ENCODE peak calls at places on chromosomes 4 and X, in six cellular contexts. One of them, this sample, is unnamed.

GRCh38 chr4:83917572-83917971 is 381.7 kb downstream of the GPAT3 start:
- DNase-seq in stimulated activated CD4-positive, alpha-beta T cell treated with anti-CD3 and anti-CD28 coated beads, Interleukin-15, amount 100 ng/mL, for 24 hours: no peak
- DNase-seq in amygdala: no peak
- DNase-seq in fibroblast of the aortic adventitia: peak; percentile 12
- DNase-seq in astrocyte of the hippocampus: no peak
- DNase-seq in ELR: peak; percentile 2
- DNase-seq in this sample: peak; percentile 29

GRCh38 chr4:75513529-75514130 is 573 bp downstream of the RCHY1 start:
- DNase-seq in amygdala: no peak
- DNase-seq in stimulated activated CD4-positive, alpha-beta T cell treated with anti-CD3 and anti-CD28 coated beads, Interleukin-15, amount 100 ng/mL, for 24 hours: no peak
- DNase-seq in astrocyte of the hippocampus: no peak
- DNase-seq in fibroblast of the aortic adventitia: peak; percentile 28
- DNase-seq in ELR: peak; percentile 20
- DNase-seq in this sample: peak; percentile 20

GRCh38 chr4:163748474-163748873 is 254.0 kb downstream of the TMA16 start:
- DNase-seq in astrocyte of the hippocampus: no peak
- DNase-seq in amygdala: no peak
- DNase-seq in ELR: peak; percentile 32
- DNase-seq in stimulated activated CD4-positive, alpha-beta T cell treated with anti-CD3 and anti-CD28 coated beads, Interleukin-15, amount 100 ng/mL, for 24 hours: no peak
- DNase-seq in fibroblast of the aortic adventitia: no peak
- DNase-seq in this sample: peak; percentile 21

GRCh38 chrX:23389196-23389792 is 54.6 kb downstream of the PTCHD1 start:
- DNase-seq in stimulated activated CD4-positive, alpha-beta T cell treated with anti-CD3 and anti-CD28 coated beads, Interleukin-15, amount 100 ng/mL, for 24 hours: no peak
- DNase-seq in astrocyte of the hippocampus: no peak
- DNase-seq in fibroblast of the aortic adventitia: no peak
- DNase-seq in ELR: no peak
- DNase-seq in amygdala: no peak
- DNase-seq in this sample: no peak

GRCh38 chr4:1278336-1278670 is 11.4 kb upstream of the MAEA start:
- DNase-seq in fibroblast of the aortic adventitia: no peak
- DNase-seq in amygdala: no peak
- DNase-seq in ELR: peak; percentile 62
- DNase-seq in astrocyte of the hippocampus: peak; percentile 20
- DNase-seq in stimulated activated CD4-positive, alpha-beta T cell treated with anti-CD3 and anti-CD28 coated beads, Interleukin-15, amount 100 ng/mL, for 24 hours: no peak
- DNase-seq in this sample: no peak

GRCh38 chrX:47566841-47567240 is 5.8 kb downstream of the ARAF start:
- DNase-seq in fibroblast of the aortic adventitia: no peak
- DNase-seq in astrocyte of the hippocampus: no peak
- DNase-seq in ELR: no peak
- DNase-seq in stimulated activated CD4-positive, alpha-beta T cell treated with anti-CD3 and anti-CD28 coated beads, Interleukin-15, amount 100 ng/mL, for 24 hours: no peak
- DNase-seq in amygdala: no peak
- DNase-seq in this sample: no peak

GRCh38 chr4:94419956-94420355 is 31.8 kb upstream of the PDLIM5 start:
- DNase-seq in astrocyte of the hippocampus: peak; percentile 17
- DNase-seq in amygdala: no peak
- DNase-seq in ELR: peak; percentile 62
- DNase-seq in fibroblast of the aortic adventitia: peak; percentile 78
- DNase-seq in stimulated activated CD4-positive, alpha-beta T cell treated with anti-CD3 and anti-CD28 coated beads, Interleukin-15, amount 100 ng/mL, for 24 hours: no peak
- DNase-seq in this sample: peak; percentile 74

GRCh38 chr4:103365285-103365684 is 167.1 kb upstream of the CENPE start:
- DNase-seq in ELR: no peak
- DNase-seq in fibroblast of the aortic adventitia: no peak
- DNase-seq in amygdala: no peak
- DNase-seq in astrocyte of the hippocampus: no peak
- DNase-seq in stimulated activated CD4-positive, alpha-beta T cell treated with anti-CD3 and anti-CD28 coated beads, Interleukin-15, amount 100 ng/mL, for 24 hours: no peak
- DNase-seq in this sample: no peak

GRCh38 chrX:22135994-22136684 is 104.0 kb downstream of the PHEX start:
- DNase-seq in fibroblast of the aortic adventitia: peak; percentile 83
- DNase-seq in amygdala: no peak
- DNase-seq in astrocyte of the hippocampus: peak; percentile 81
- DNase-seq in stimulated activated CD4-positive, alpha-beta T cell treated with anti-CD3 and anti-CD28 coated beads, Interleukin-15, amount 100 ng/mL, for 24 hours: no peak
- DNase-seq in ELR: peak; percentile 68
- DNase-seq in this sample: peak; percentile 65

GRCh38 chrX:119579414-119579813 is 5.1 kb downstream of the UBE2A start:
- DNase-seq in stimulated activated CD4-positive, alpha-beta T cell treated with anti-CD3 and anti-CD28 coated beads, Interleukin-15, amount 100 ng/mL, for 24 hours: no peak
- DNase-seq in astrocyte of the hippocampus: no peak
- DNase-seq in ELR: no peak
- DNase-seq in amygdala: no peak
- DNase-seq in fibroblast of the aortic adventitia: no peak
- DNase-seq in this sample: no peak

GRCh38 chr4:55543858-55544257 is 2.9 kb downstream of the CLOCK start:
- DNase-seq in stimulated activated CD4-positive, alpha-beta T cell treated with anti-CD3 and anti-CD28 coated beads, Interleukin-15, amount 100 ng/mL, for 24 hours: no peak
- DNase-seq in astrocyte of the hippocampus: peak; percentile 14
- DNase-seq in fibroblast of the aortic adventitia: peak; percentile 40
- DNase-seq in ELR: peak; percentile 58
- DNase-seq in amygdala: no peak
- DNase-seq in this sample: no peak

GRCh38 chr4:28723371-28723770 is 1862.7 kb downstream of the STIM2 start:
- DNase-seq in ELR: no peak
- DNase-seq in amygdala: no peak
- DNase-seq in astrocyte of the hippocampus: no peak
- DNase-seq in stimulated activated CD4-positive, alpha-beta T cell treated with anti-CD3 and anti-CD28 coated beads, Interleukin-15, amount 100 ng/mL, for 24 hours: no peak
- DNase-seq in fibroblast of the aortic adventitia: no peak
- DNase-seq in this sample: no peak

GRCh38 chr4:77158487-77158861 is 1.5 kb downstream of the CCNG2 start:
- DNase-seq in amygdala: no peak
- DNase-seq in astrocyte of the hippocampus: no peak
- DNase-seq in ELR: peak; percentile 20
- DNase-seq in stimulated activated CD4-positive, alpha-beta T cell treated with anti-CD3 and anti-CD28 coated beads, Interleukin-15, amount 100 ng/mL, for 24 hours: no peak
- DNase-seq in fibroblast of the aortic adventitia: peak; percentile 29
- DNase-seq in this sample: no peak

GRCh38 chr4:7423801-7424552 is 10.8 kb downstream of the PSAPL1 start:
- DNase-seq in ELR: no peak
- DNase-seq in stimulated activated CD4-positive, alpha-beta T cell treated with anti-CD3 and anti-CD28 coated beads, Interleukin-15, amount 100 ng/mL, for 24 hours: no peak
- DNase-seq in astrocyte of the hippocampus: peak; percentile 27
- DNase-seq in fibroblast of the aortic adventitia: no peak
- DNase-seq in amygdala: peak; percentile 52
- DNase-seq in this sample: no peak

GRCh38 chrX:18422325-18422724 is 3.1 kb upstream of the CDKL5 start:
- DNase-seq in astrocyte of the hippocampus: peak; percentile 48
- DNase-seq in fibroblast of the aortic adventitia: peak; percentile 68
- DNase-seq in ELR: peak; percentile 92
- DNase-seq in stimulated activated CD4-positive, alpha-beta T cell treated with anti-CD3 and anti-CD28 coated beads, Interleukin-15, amount 100 ng/mL, for 24 hours: no peak
- DNase-seq in amygdala: no peak
- DNase-seq in this sample: peak; percentile 85

GRCh38 chrX:83759872-83760271 is 101.1 kb upstream of the CYLC1 start:
- DNase-seq in amygdala: no peak
- DNase-seq in stimulated activated CD4-positive, alpha-beta T cell treated with anti-CD3 and anti-CD28 coated beads, Interleukin-15, amount 100 ng/mL, for 24 hours: no peak
- DNase-seq in ELR: peak; percentile 3
- DNase-seq in astrocyte of the hippocampus: peak; percentile 10
- DNase-seq in fibroblast of the aortic adventitia: peak; percentile 3
- DNase-seq in this sample: peak; percentile 6

GRCh38 chr4:155704841-155705404 is 38.3 kb downstream of the GUCY1A1 start:
- DNase-seq in fibroblast of the aortic adventitia: no peak
- DNase-seq in ELR: no peak
- DNase-seq in stimulated activated CD4-positive, alpha-beta T cell treated with anti-CD3 and anti-CD28 coated beads, Interleukin-15, amount 100 ng/mL, for 24 hours: no peak
- DNase-seq in astrocyte of the hippocampus: no peak
- DNase-seq in amygdala: no peak
- DNase-seq in this sample: no peak

GRCh38 chr4:168886361-168886760 is 123.7 kb downstream of the CBR4 start:
- DNase-seq in fibroblast of the aortic adventitia: no peak
- DNase-seq in amygdala: no peak
- DNase-seq in astrocyte of the hippocampus: no peak
- DNase-seq in ELR: peak; percentile 81
- DNase-seq in stimulated activated CD4-positive, alpha-beta T cell treated with anti-CD3 and anti-CD28 coated beads, Interleukin-15, amount 100 ng/mL, for 24 hours: no peak
- DNase-seq in this sample: peak; percentile 63

GRCh38 chr4:105196523-105197145 is 50.0 kb downstream of the TET2 start:
- DNase-seq in ELR: peak; percentile 40
- DNase-seq in astrocyte of the hippocampus: no peak
- DNase-seq in fibroblast of the aortic adventitia: no peak
- DNase-seq in stimulated activated CD4-positive, alpha-beta T cell treated with anti-CD3 and anti-CD28 coated beads, Interleukin-15, amount 100 ng/mL, for 24 hours: no peak
- DNase-seq in amygdala: no peak
- DNase-seq in this sample: peak; percentile 41

GRCh38 chrX:106899841-106900240 is 3.3 kb downstream of the RIPPLY1 start:
- DNase-seq in ELR: peak; percentile 15
- DNase-seq in stimulated activated CD4-positive, alpha-beta T cell treated with anti-CD3 and anti-CD28 coated beads, Interleukin-15, amount 100 ng/mL, for 24 hours: no peak
- DNase-seq in astrocyte of the hippocampus: no peak
- DNase-seq in fibroblast of the aortic adventitia: no peak
- DNase-seq in amygdala: no peak
- DNase-seq in this sample: no peak

GRCh38 chr4:44629280-44629866 is 22.1 kb downstream of the YIPF7 start:
- DNase-seq in ELR: peak; percentile 58
- DNase-seq in stimulated activated CD4-positive, alpha-beta T cell treated with anti-CD3 and anti-CD28 coated beads, Interleukin-15, amount 100 ng/mL, for 24 hours: peak; percentile 42
- DNase-seq in fibroblast of the aortic adventitia: peak; percentile 59
- DNase-seq in amygdala: peak; percentile 17
- DNase-seq in astrocyte of the hippocampus: peak; percentile 71
- DNase-seq in this sample: peak; percentile 68

GRCh38 chr4:39323836-39324235 is 42.3 kb downstream of the RFC1 start:
- DNase-seq in stimulated activated CD4-positive, alpha-beta T cell treated with anti-CD3 and anti-CD28 coated beads, Interleukin-15, amount 100 ng/mL, for 24 hours: no peak
- DNase-seq in astrocyte of the hippocampus: no peak
- DNase-seq in amygdala: no peak
- DNase-seq in ELR: no peak
- DNase-seq in fibroblast of the aortic adventitia: peak; percentile 54
- DNase-seq in this sample: peak; percentile 27

GRCh38 chrX:41692162-41692749 is 3.5 kb downstream of the GPR34 start:
- DNase-seq in ELR: no peak
- DNase-seq in stimulated activated CD4-positive, alpha-beta T cell treated with anti-CD3 and anti-CD28 coated beads, Interleukin-15, amount 100 ng/mL, for 24 hours: no peak
- DNase-seq in amygdala: no peak
- DNase-seq in fibroblast of the aortic adventitia: peak; percentile 95
- DNase-seq in astrocyte of the hippocampus: peak; percentile 25
- DNase-seq in this sample: peak; percentile 79

GRCh38 chrX:115017455-115017854 is at the start of gene IL13RA2:
- DNase-seq in astrocyte of the hippocampus: peak; percentile 16
- DNase-seq in ELR: no peak
- DNase-seq in fibroblast of the aortic adventitia: peak; percentile 64
- DNase-seq in stimulated activated CD4-positive, alpha-beta T cell treated with anti-CD3 and anti-CD28 coated beads, Interleukin-15, amount 100 ng/mL, for 24 hours: no peak
- DNase-seq in amygdala: no peak
- DNase-seq in this sample: peak; percentile 27

GRCh38 chrX:153827903-153828302 is 2.4 kb downstream of the PDZD4 start:
- DNase-seq in astrocyte of the hippocampus: no peak
- DNase-seq in ELR: no peak
- DNase-seq in amygdala: no peak
- DNase-seq in fibroblast of the aortic adventitia: no peak
- DNase-seq in stimulated activated CD4-positive, alpha-beta T cell treated with anti-CD3 and anti-CD28 coated beads, Interleukin-15, amount 100 ng/mL, for 24 hours: no peak
- DNase-seq in this sample: no peak

GRCh38 chrX:21702725-21703228 is 44.6 kb upstream of the KLHL34 start:
- DNase-seq in stimulated activated CD4-positive, alpha-beta T cell treated with anti-CD3 and anti-CD28 coated beads, Interleukin-15, amount 100 ng/mL, for 24 hours: no peak
- DNase-seq in fibroblast of the aortic adventitia: no peak
- DNase-seq in amygdala: no peak
- DNase-seq in ELR: no peak
- DNase-seq in astrocyte of the hippocampus: no peak
- DNase-seq in this sample: no peak

GRCh38 chrX:44915361-44915868 is 42.4 kb downstream of the KDM6A start:
- DNase-seq in fibroblast of the aortic adventitia: peak; percentile 46
- DNase-seq in amygdala: no peak
- DNase-seq in astrocyte of the hippocampus: no peak
- DNase-seq in ELR: no peak
- DNase-seq in stimulated activated CD4-positive, alpha-beta T cell treated with anti-CD3 and anti-CD28 coated beads, Interleukin-15, amount 100 ng/mL, for 24 hours: no peak
- DNase-seq in this sample: peak; percentile 31

GRCh38 chrX:33336783-33337182 is 125.4 kb upstream of the DMD start:
- DNase-seq in astrocyte of the hippocampus: peak; percentile 19
- DNase-seq in ELR: peak; percentile 0
- DNase-seq in fibroblast of the aortic adventitia: peak; percentile 25
- DNase-seq in amygdala: peak; percentile 0
- DNase-seq in stimulated activated CD4-positive, alpha-beta T cell treated with anti-CD3 and anti-CD28 coated beads, Interleukin-15, amount 100 ng/mL, for 24 hours: no peak
- DNase-seq in this sample: peak; percentile 54

GRCh38 chr4:41219421-41219950 is 5.1 kb upstream of the APBB2 start:
- DNase-seq in stimulated activated CD4-positive, alpha-beta T cell treated with anti-CD3 and anti-CD28 coated beads, Interleukin-15, amount 100 ng/mL, for 24 hours: no peak
- DNase-seq in ELR: no peak
- DNase-seq in amygdala: no peak
- DNase-seq in astrocyte of the hippocampus: no peak
- DNase-seq in fibroblast of the aortic adventitia: no peak
- DNase-seq in this sample: no peak

GRCh38 chr4:108959497-108959896 is 196.6 kb upstream of the ETNPPL start:
- DNase-seq in ELR: no peak
- DNase-seq in astrocyte of the hippocampus: no peak
- DNase-seq in stimulated activated CD4-positive, alpha-beta T cell treated with anti-CD3 and anti-CD28 coated beads, Interleukin-15, amount 100 ng/mL, for 24 hours: no peak
- DNase-seq in amygdala: no peak
- DNase-seq in fibroblast of the aortic adventitia: no peak
- DNase-seq in this sample: peak; percentile 65

GRCh38 chr4:187444061-187444460 is 551.5 kb upstream of the ZFP42 start:
- DNase-seq in ELR: peak; percentile 12
- DNase-seq in fibroblast of the aortic adventitia: no peak
- DNase-seq in amygdala: no peak
- DNase-seq in stimulated activated CD4-positive, alpha-beta T cell treated with anti-CD3 and anti-CD28 coated beads, Interleukin-15, amount 100 ng/mL, for 24 hours: no peak
- DNase-seq in astrocyte of the hippocampus: peak; percentile 16
- DNase-seq in this sample: peak; percentile 1

GRCh38 chr4:128565565-128566186 is 243.8 kb upstream of the JADE1 start:
- DNase-seq in stimulated activated CD4-positive, alpha-beta T cell treated with anti-CD3 and anti-CD28 coated beads, Interleukin-15, amount 100 ng/mL, for 24 hours: peak; percentile 28
- DNase-seq in ELR: peak; percentile 67
- DNase-seq in astrocyte of the hippocampus: peak; percentile 53
- DNase-seq in fibroblast of the aortic adventitia: peak; percentile 25
- DNase-seq in amygdala: peak; percentile 17
- DNase-seq in this sample: peak; percentile 48

GRCh38 chrX:32480019-32480418 is 731.3 kb downstream of the DMD start:
- DNase-seq in stimulated activated CD4-positive, alpha-beta T cell treated with anti-CD3 and anti-CD28 coated beads, Interleukin-15, amount 100 ng/mL, for 24 hours: no peak
- DNase-seq in ELR: no peak
- DNase-seq in fibroblast of the aortic adventitia: no peak
- DNase-seq in astrocyte of the hippocampus: no peak
- DNase-seq in amygdala: no peak
- DNase-seq in this sample: no peak

GRCh38 chr4:1491630-1492457 is 85.6 kb upstream of the NKX1-1 start:
- DNase-seq in astrocyte of the hippocampus: no peak
- DNase-seq in stimulated activated CD4-positive, alpha-beta T cell treated with anti-CD3 and anti-CD28 coated beads, Interleukin-15, amount 100 ng/mL, for 24 hours: no peak
- DNase-seq in amygdala: no peak
- DNase-seq in fibroblast of the aortic adventitia: no peak
- DNase-seq in ELR: no peak
- DNase-seq in this sample: no peak

GRCh38 chr4:111854494-111855087 is 290.7 kb upstream of the FAM241A start:
- DNase-seq in stimulated activated CD4-positive, alpha-beta T cell treated with anti-CD3 and anti-CD28 coated beads, Interleukin-15, amount 100 ng/mL, for 24 hours: peak; percentile 5
- DNase-seq in ELR: peak; percentile 55
- DNase-seq in fibroblast of the aortic adventitia: peak; percentile 53
- DNase-seq in amygdala: peak; percentile 7
- DNase-seq in astrocyte of the hippocampus: peak; percentile 60
- DNase-seq in this sample: peak; percentile 64

GRCh38 chr4:140003851-140004579 is 150.0 kb downstream of the MAML3 start:
- DNase-seq in amygdala: no peak
- DNase-seq in stimulated activated CD4-positive, alpha-beta T cell treated with anti-CD3 and anti-CD28 coated beads, Interleukin-15, amount 100 ng/mL, for 24 hours: no peak
- DNase-seq in fibroblast of the aortic adventitia: no peak
- DNase-seq in astrocyte of the hippocampus: no peak
- DNase-seq in ELR: no peak
- DNase-seq in this sample: no peak

This sample was measured in choroid plexus epithelial cell.